ENCODE peak calls at places on chromosomes 11 and 22, in seven cellular contexts. D is OCI-LY7, Y is SK-N-SH, J is mammary epithelial cell, Z is GM23248, P is IMR-90, U is keratinocyte. M is an unnamed sample. For H4K20me1 and H3K4me1, the result is how much of the 10 kb centered on the place peaks cover.

GRCh38 chr22:40414838-40415505 is 44.6 kb downstream of the SGSM3 start:
- DNase-seq in U (no peak), Z (no peak), Y (peak), P (no peak), D (peak), J (no peak), M (peak)

GRCh38 chr11:43268161-43268560 is 43.6 kb upstream of the API5 start:
- DNase-seq in Y (no peak), U (no peak), P (no peak), J (no peak), D (no peak), Z (no peak), M (no peak)

GRCh38 chr22:44620129-44620840 is 81.7 kb upstream of the PRR5 start:
- DNase-seq in J (peak), Y (peak), Z (peak), U (no peak), D (peak), P (peak), M (peak)

GRCh38 chr11:78526497-78527146 is 48.0 kb downstream of the NARS2 start:
- DNase-seq in Y (no peak), J (no peak), P (no peak), Z (no peak), D (no peak), U (no peak), M (no peak)

GRCh38 chr22:20509344-20510047 is 2.1 kb downstream of the MED15 start:
- DNase-seq in P (peak), U (no peak), Z (peak), D (peak), J (peak), Y (peak), M (peak)

GRCh38 chr22:37549704-37550059 is 10.6 kb upstream of the CDC42EP1 start:
- DNase-seq in Z (peak), Y (peak), D (no peak), J (no peak), P (peak), U (no peak), M (peak)

GRCh38 chr11:38547464-38547863 is 1949.4 kb upstream of the RAG2 start:
- DNase-seq in Z (no peak), P (no peak), Y (no peak), D (no peak), J (peak), U (no peak), M (peak)

GRCh38 chr11:72722050-72722748 is 30.0 kb downstream of the ARAP1 start:
- DNase-seq in D (peak), J (peak), Z (peak), U (peak), P (peak), Y (peak), M (peak)

GRCh38 chr11:19723572-19724342 is 11.1 kb downstream of the NAV2 start:
- DNase-seq in Z (peak), U (no peak), D (no peak), P (peak), Y (peak), J (peak), M (no peak)

GRCh38 chr11:63262562-63262961 is 19.2 kb upstream of the SLC22A25 start:
- DNase-seq in P (no peak), Y (no peak), J (no peak), Z (no peak), D (no peak), U (no peak), M (no peak)

GRCh38 chr22:30491381-30491780 is 14.1 kb downstream of the SEC14L4 start:
- DNase-seq in D (no peak), P (no peak), Y (no peak), Z (no peak), J (no peak), U (no peak), M (no peak)

GRCh38 chr22:48052621-48052890 is 1290.1 kb downstream of the TBC1D22A start:
- DNase-seq in J (no peak), Z (no peak), P (no peak), D (no peak), U (no peak), Y (no peak), M (no peak)

GRCh38 chr11:87722756-87723599 is 452.3 kb downstream of the RAB38 start:
- DNase-seq in D (peak), U (no peak), Y (peak), P (peak), J (peak), Z (peak), M (peak)

GRCh38 chr11:105670811-105671210 is 60.9 kb downstream of the GRIA4 start:
- DNase-seq in P (peak), U (no peak), Y (no peak), D (no peak), J (no peak), Z (no peak), M (no peak)

GRCh38 chr11:65653229-65654225 is 9.2 kb downstream of the RELA start:
- DNase-seq in Y (no peak), D (no peak), J (no peak), Z (peak), P (no peak), U (no peak), M (peak)

GRCh38 chr22:32509045-32509444 is 34.4 kb downstream of the FBXO7 start:
- DNase-seq in D (no peak), Z (no peak), U (no peak), J (no peak), P (no peak), Y (no peak), M (no peak)

GRCh38 chr11:122634507-122634906 is 21.0 kb upstream of the UBASH3B start:
- DNase-seq in U (no peak), D (peak), Z (peak), P (peak), J (no peak), Y (no peak), M (no peak)

GRCh38 chr11:100734743-100735527 is 47.8 kb downstream of the ARHGAP42 start:
- DNase-seq in D (no peak), J (no peak), P (no peak), Z (no peak), Y (no peak), U (no peak), M (no peak)

GRCh38 chr22:40637181-40638150 is 947 bp upstream of the MRTFA start:
- DNase-seq in Y (no peak), D (peak), Z (peak), J (no peak), P (no peak), U (no peak), M (peak)

GRCh38 chr11:130413383-130414106 is 14.9 kb downstream of the ADAMTS8 start:
- DNase-seq in Y (no peak), J (peak), U (peak), P (peak), Z (peak), D (no peak), M (peak)

GRCh38 chr22:38266120-38266519 is 6.7 kb downstream of the TMEM184B start:
- DNase-seq in Z (no peak), P (peak), U (no peak), Y (no peak), D (no peak), J (no peak), M (no peak)

GRCh38 chr11:15123849-15124248 is 9.1 kb downstream of the INSC start:
- DNase-seq in J (peak), P (peak), Y (no peak), U (peak), Z (peak), D (no peak), M (peak)

GRCh38 chr11:68505596-68505995 is 45.0 kb downstream of the PPP6R3 start:
- DNase-seq in U (no peak), P (peak), Y (no peak), Z (peak), J (no peak), D (no peak), M (peak)

GRCh38 chr11:2767751-2768150 is 68.0 kb upstream of the KCNQ1OT1 start:
- DNase-seq in Z (no peak), D (no peak), J (no peak), P (no peak), U (no peak), Y (no peak), M (no peak)

GRCh38 chr22:46929046-46929688 is 166.7 kb downstream of the TBC1D22A start:
- DNase-seq in Z (no peak), D (no peak), J (no peak), U (no peak), Y (no peak), P (peak), M (no peak)

GRCh38 chr22:41181349-41182241 is 23.5 kb upstream of the L3MBTL2 start:
- DNase-seq in U (no peak), P (peak), Z (no peak), J (peak), Y (no peak), D (no peak), M (peak)

GRCh38 chr22:30830907-30831306 is 136.2 kb downstream of the OSBP2 start:
- DNase-seq in J (peak), U (peak), Z (peak), P (peak), D (no peak), Y (no peak), M (peak)

GRCh38 chr11:91136631-91137030 is 913.8 kb upstream of the CHORDC1 start:
- DNase-seq in P (peak), U (no peak), J (no peak), Z (no peak), Y (no peak), D (no peak), M (no peak)

GRCh38 chr11:79396001-79396400 is 44.8 kb downstream of the TENM4 start:
- DNase-seq in J (no peak), P (no peak), D (no peak), Y (no peak), Z (no peak), U (no peak), M (no peak)

GRCh38 chr11:112822478-112823274 is 138.5 kb upstream of the NCAM1 start:
- DNase-seq in Y (no peak), P (no peak), D (no peak), U (no peak), J (no peak), Z (no peak), M (no peak)

GRCh38 chr22:39236321-39237275 is 8.2 kb downstream of the PDGFB start:
- DNase-seq in Y (no peak), J (no peak), P (no peak), D (no peak), Z (no peak), U (no peak), M (peak)

GRCh38 chr11:67463680-67464410 is 5.2 kb downstream of the TMEM134 start:
- DNase-seq in U (no peak), D (no peak), P (no peak), Z (peak), Y (peak), J (peak), M (peak)

GRCh38 chr11:93512073-93512475 is 31.1 kb downstream of the SMCO4 start:
- DNase-seq in D (no peak), U (no peak), P (no peak), Y (no peak), Z (no peak), J (no peak), M (no peak)

GRCh38 chr22:17109113-17109865 is 11.9 kb downstream of the TMEM121B start:
- DNase-seq in J (no peak), Y (no peak), D (no peak), Z (no peak), P (no peak), U (no peak), M (peak)

GRCh38 chr22:45516923-45517675 is 14.4 kb downstream of the FBLN1 start:
- DNase-seq in D (no peak), Z (peak), U (no peak), J (peak), Y (no peak), P (peak), M (peak)

GRCh38 chr22:33682927-33683326 is 237.3 kb downstream of the LARGE1 start:
- DNase-seq in D (no peak), J (no peak), U (no peak), P (no peak), Z (no peak), Y (no peak), M (no peak)

GRCh38 chr11:93476796-93477195 is 66.4 kb downstream of the SMCO4 start:
- DNase-seq in D (no peak), P (peak), Z (peak), Y (no peak), U (peak), J (peak), M (peak)

GRCh38 chr11:4543561-4543960 is 1.4 kb upstream of the OR52M1 start:
- DNase-seq in D (no peak), P (no peak), J (peak), Z (no peak), U (no peak), Y (no peak), M (peak)

GRCh38 chr11:35623708-35624168 is 5.5 kb downstream of the FJX1 start:
- DNase-seq in P (peak), U (peak), D (no peak), Z (peak), Y (no peak), J (peak), M (peak)
- H3K4me2 ChIP-seq in P (no peak), U (peak), D (no peak), Z (no peak), Y (peak), J (no peak), M (peak)

GRCh38 chr22:21829523-21829922 is 37.9 kb downstream of the MAPK1 start:
- DNase-seq in D (no peak), J (no peak), U (no peak), P (peak), Y (no peak), Z (no peak), M (no peak)

GRCh38 chr22:21834869-21835268 is 32.6 kb downstream of the MAPK1 start:
- DNase-seq in Y (no peak), Z (no peak), P (no peak), U (no peak), J (no peak), D (peak), M (no peak)

GRCh38 chr22:21835378-21835777 is 32.1 kb downstream of the MAPK1 start:
- DNase-seq in P (no peak), U (no peak), D (peak), J (no peak), Y (no peak), Z (no peak), M (no peak)

GRCh38 chr22:21828268-21828638 is 39.2 kb downstream of the MAPK1 start:
- DNase-seq in Z (no peak), P (peak), J (no peak), D (no peak), Y (no peak), U (no peak), M (no peak)

GRCh38 chr22:21832291-21833290 is 34.9 kb downstream of the MAPK1 start:
- DNase-seq in P (peak), J (peak), Y (no peak), Z (peak), U (no peak), D (peak), M (no peak)
- H4K20me1 ChIP-seq in P (half or more), J (under half), Y (half or more), Z (half or more), U (under half), D (under half), M (half or more)

DNA sequence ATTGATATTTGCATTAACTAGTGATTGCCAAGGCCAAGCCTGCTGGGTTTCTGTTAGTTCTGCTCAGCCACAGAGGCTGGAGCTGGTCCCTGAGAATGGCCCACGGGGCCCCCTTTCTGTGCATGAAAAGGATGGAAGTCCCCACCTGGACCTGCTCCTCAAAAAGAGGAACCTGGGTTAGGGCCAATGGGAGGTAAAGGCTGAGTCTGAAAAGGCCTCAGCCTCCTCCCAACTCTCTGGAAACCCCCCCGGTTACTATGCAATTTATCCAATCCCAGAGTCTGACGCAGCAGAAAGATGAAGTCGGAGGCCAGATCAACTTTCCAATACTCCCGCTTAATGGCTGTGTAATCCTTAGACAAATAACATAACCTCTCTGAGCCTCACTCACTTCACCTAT is 6.8 kb upstream of the CREB3L1 start:
- DNase-seq in P (no peak), J (no peak), D (no peak), Z (no peak), U (no peak), Y (no peak), M (no peak)
- H3K4me1 ChIP-seq in P (under half), J (under half), D (under half), Z (under half), U (under half), Y (under half), M (under half)

GRCh38 chr11:64448599-64449380 is 89.8 kb downstream of the RPS6KA4 start:
- DNase-seq in D (peak), P (peak), J (peak), Y (peak), Z (peak), U (no peak), M (peak)

GRCh38 chr11:64450168-64450560 is 91.2 kb downstream of the RPS6KA4 start:
- DNase-seq in D (no peak), Y (no peak), Z (no peak), J (no peak), U (no peak), P (no peak), M (no peak)

GRCh38 chr11:64447717-64448598 is 89.0 kb downstream of the RPS6KA4 start:
- DNase-seq in D (peak), P (peak), Y (peak), J (no peak), Z (peak), U (no peak), M (peak)

GRCh38 chr11:64451856-64452255 is 92.9 kb downstream of the RPS6KA4 start:
- DNase-seq in Y (no peak), D (no peak), P (no peak), J (no peak), U (no peak), Z (no peak), M (peak)

GRCh38 chr11:64449381-64450167 is 90.6 kb downstream of the RPS6KA4 start:
- DNase-seq in U (no peak), P (peak), J (peak), Z (peak), D (peak), Y (peak), M (peak)
- H3K4me2 ChIP-seq in U (peak), P (no peak), J (peak), Z (peak), D (peak), Y (peak), M (peak)

M was measured in osteoblast.